ENCODE peak calls at places on chromosomes 6 and 20, in eight cellular contexts. C is AG09309, O is fibroblast of the aortic adventitia, M is HCT116, G is upper lobe of right lung, B is A673, F is pancreas, J is IMR-90. Y is an unnamed sample.

GRCh38 chr6:89834884-89835792 is 5.5 kb downstream of the CASP8AP2 start:
- DNase-seq in C (no peak), O (no peak), M (no peak), G (no peak), B (no peak), F (no peak), J (peak; percentile 41), Y (no peak)

GRCh38 chr6:138722425-138723371 is 50.9 kb upstream of the CCDC28A start:
- DNase-seq in C (peak; percentile 62), O (peak; percentile 70), M (peak; percentile 92), G (no peak), B (peak; percentile 62), F (no peak), J (peak; percentile 49), Y (peak; percentile 92)

GRCh38 chr6:37321101-37321500 is 32.7 kb upstream of the RNF8 start:
- DNase-seq in C (no peak), O (no peak), M (no peak), G (no peak), B (no peak), F (no peak), J (no peak), Y (no peak)

GRCh38 chr6:14711056-14711703 is 534.7 kb upstream of the JARID2 start:
- DNase-seq in C (peak; percentile 72), O (peak; percentile 88), M (no peak), G (no peak), B (peak; percentile 76), F (no peak), J (peak; percentile 98), Y (no peak)

GRCh38 chr6:134397674-134398073 is 79.8 kb upstream of the SGK1 start:
- DNase-seq in C (no peak), O (no peak), M (no peak), G (no peak), B (no peak), F (no peak), J (no peak), Y (no peak)

GRCh38 chr6:101195581-101195980 is 197.9 kb upstream of the GRIK2 start:
- DNase-seq in C (no peak), O (peak; percentile 20), M (no peak), G (no peak), B (peak; percentile 51), F (no peak), J (peak; percentile 25), Y (no peak)

GRCh38 chr6:42370323-42370985 is 81.3 kb downstream of the TRERF1 start:
- DNase-seq in C (no peak), O (no peak), M (no peak), G (no peak), B (no peak), F (no peak), J (no peak), Y (no peak)

GRCh38 chr6:98824163-98824906 is 10.0 kb upstream of the POU3F2 start:
- DNase-seq in C (no peak), O (no peak), M (no peak), G (peak; percentile 64), B (peak; percentile 74), F (peak; percentile 65), J (no peak), Y (no peak)

GRCh38 chr6:133892444-133893323 is 3.8 kb downstream of the TCF21 start:
- DNase-seq in C (no peak), O (no peak), M (no peak), G (no peak), B (no peak), F (no peak), J (peak; percentile 65), Y (no peak)

GRCh38 chr6:142542704-142543233 is 241.0 kb downstream of the ADGRG6 start:
- DNase-seq in C (peak; percentile 64), O (peak; percentile 66), M (peak; percentile 36), G (no peak), B (no peak), F (no peak), J (peak; percentile 81), Y (peak; percentile 8)

GRCh38 chr20:61254881-61255589 is 3.0 kb downstream of the CDH4 start:
- DNase-seq in C (no peak), O (peak; percentile 18), M (no peak), G (no peak), B (no peak), F (no peak), J (peak; percentile 57), Y (no peak)

GRCh38 chr6:29619578-29619977 is 13.4 kb downstream of the GABBR1 start:
- DNase-seq in C (no peak), O (no peak), M (no peak), G (no peak), B (no peak), F (no peak), J (no peak), Y (no peak)

GRCh38 chr20:51828762-51829161 is 26.4 kb upstream of the SALL4 start:
- DNase-seq in C (no peak), O (no peak), M (no peak), G (no peak), B (no peak), F (peak; percentile 34), J (no peak), Y (no peak)

GRCh38 chr6:45663181-45664180 is 285.7 kb upstream of the SUPT3H start:
- DNase-seq in C (no peak), O (peak; percentile 42), M (no peak), G (no peak), B (no peak), F (no peak), J (no peak), Y (no peak)
- TF ChIP-seq CTCF in C (no peak), O (peak; percentile 22), M (no peak), G (no peak), B (no peak), F (no peak), J (no peak), Y (no peak)

GRCh38 chr20:16028923-16029322 is 544.3 kb downstream of the KIF16B start:
- DNase-seq in C (no peak), O (no peak), M (no peak), G (no peak), B (no peak), F (no peak), J (no peak), Y (no peak)

GRCh38 chr20:16027710-16028109 is 545.5 kb downstream of the KIF16B start:
- DNase-seq in C (no peak), O (no peak), M (no peak), G (no peak), B (no peak), F (no peak), J (no peak), Y (no peak)

GRCh38 chr20:16025084-16025483 is 548.2 kb downstream of the KIF16B start:
- DNase-seq in C (no peak), O (no peak), M (no peak), G (no peak), B (no peak), F (no peak), J (no peak), Y (no peak)

GRCh38 chr20:16035576-16035975 is 537.7 kb downstream of the KIF16B start:
- DNase-seq in C (no peak), O (no peak), M (no peak), G (no peak), B (no peak), F (no peak), J (no peak), Y (no peak)

DNA sequence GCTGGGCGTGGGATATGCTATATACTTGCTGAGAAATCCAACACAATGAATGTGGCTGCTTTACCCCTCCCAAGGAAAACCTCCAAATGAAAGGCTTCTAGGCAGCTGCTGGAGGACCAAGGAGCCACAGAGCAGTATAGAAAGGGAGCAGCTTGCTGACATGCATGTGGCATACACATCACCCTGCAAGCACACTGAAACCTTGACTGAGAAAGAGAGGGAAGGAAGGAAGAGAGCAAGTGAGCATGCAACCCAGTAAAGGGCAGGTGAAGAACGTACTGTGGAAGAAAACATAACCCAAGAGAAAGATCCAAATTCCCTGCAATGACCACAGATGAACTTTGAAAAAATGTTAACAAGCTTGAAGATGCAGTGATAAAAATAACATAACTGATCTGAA is 543.0 kb downstream of the KIF16B start:
- DNase-seq in C (no peak), O (no peak), M (no peak), G (no peak), B (no peak), F (no peak), J (no peak), Y (no peak)
- H3K4me3 ChIP-seq in C (no peak overlapping the region), O (no peak overlapping the region), M (no peak overlapping the region), G (no peak overlapping the region), B (no peak overlapping the region), F (no peak overlapping the region), J (no peak overlapping the region), Y (no peak overlapping the region)

GRCh38 chr6:137000825-137001224 is 43.9 kb downstream of the IL20RA start:
- DNase-seq in C (no peak), O (no peak), M (peak; percentile 27), G (no peak), B (no peak), F (no peak), J (no peak), Y (no peak)
- TF ChIP-seq CTCF in C (no peak), O (no peak), M (no peak), G (no peak), B (no peak), F (no peak), J (no peak), Y (no peak)

GRCh38 chr20:53003420-53003819 is 31.3 kb downstream of the TSHZ2 start:
- DNase-seq in C (no peak), O (peak; percentile 17), M (no peak), G (no peak), B (peak; percentile 77), F (no peak), J (no peak), Y (no peak)

GRCh38 chr20:53002786-53003185 is 30.6 kb downstream of the TSHZ2 start:
- DNase-seq in C (no peak), O (no peak), M (no peak), G (no peak), B (no peak), F (no peak), J (no peak), Y (no peak)

GRCh38 chr20:52999040-52999439 is 26.9 kb downstream of the TSHZ2 start:
- DNase-seq in C (no peak), O (no peak), M (no peak), G (no peak), B (no peak), F (no peak), J (no peak), Y (no peak)

GRCh38 chr20:53004267-53004813 is 32.2 kb downstream of the TSHZ2 start:
- DNase-seq in C (no peak), O (no peak), M (no peak), G (no peak), B (no peak), F (no peak), J (no peak), Y (no peak)

DNA sequence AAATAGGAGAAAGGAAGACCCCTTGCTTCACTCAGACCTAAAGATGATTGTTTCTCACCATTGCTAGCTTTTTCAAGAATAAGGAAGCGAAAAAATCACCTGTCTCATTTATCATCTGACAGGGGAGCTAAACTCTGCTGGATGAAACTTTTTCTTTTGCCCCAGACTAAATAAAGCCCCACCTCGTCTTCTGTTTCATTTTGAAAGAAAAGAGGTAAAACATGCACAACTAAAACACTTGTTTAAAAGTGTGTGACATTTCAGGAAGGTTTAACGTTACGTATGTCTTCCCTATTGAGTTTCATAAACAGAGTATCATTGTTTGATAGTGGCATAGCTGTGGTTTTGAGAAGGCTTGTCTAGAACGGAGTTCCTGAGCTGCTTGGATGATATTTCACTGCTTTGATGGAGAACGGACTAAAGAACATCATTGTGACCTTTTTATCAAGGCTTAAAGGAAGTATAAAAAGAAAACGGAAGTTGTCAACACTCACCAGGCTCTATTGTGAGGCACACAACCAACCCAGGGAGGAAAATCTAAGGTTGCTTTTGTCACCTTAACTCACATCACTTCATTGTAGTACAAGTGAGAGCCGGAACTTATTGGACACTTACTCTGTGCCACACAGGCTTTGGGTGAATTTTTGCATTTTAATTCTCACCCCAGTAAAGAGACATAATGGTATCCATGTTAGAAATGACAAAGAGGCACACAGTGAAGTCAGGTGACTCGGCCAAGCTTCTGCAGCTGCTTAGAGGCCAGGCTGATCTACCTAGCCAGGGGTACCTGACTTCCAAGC is 29.5 kb downstream of the TSHZ2 start:
- DNase-seq in C (no peak), O (no peak), M (no peak), G (no peak), B (no peak), F (no peak), J (peak; percentile 8), Y (no peak)
- H3K4me3 ChIP-seq in C (no peak overlapping the region), O (no peak overlapping the region), M (no peak overlapping the region), G (no peak overlapping the region), B (no peak overlapping the region), F (no peak overlapping the region), J (no peak overlapping the region), Y (no peak overlapping the region)

Y was measured in astrocyte of the cerebellum.